ENCODE peak calls at places on chromosomes 3 and 15, in nine cellular contexts. X is Panc1; T is stimulated activated CD4-positive, alpha-beta T cell treated with anti-CD3 and anti-CD28 coated beads, Interleukin-2, amount 100 ng/mL, for 48 hours; L is GDM1; U is left cardiac atrium; A is mesenteric fat pad; M is natural killer cell; Q is islet precursor cell; E is AG04450. J is an unnamed sample.

GRCh38 chr3:149977391-149977790 is 6.7 kb upstream of the PFN2 start:
- DNase-seq in X (no peak), T (no peak), L (no peak), U (no peak), A (no peak), M (no peak), Q (no peak), E (no peak), J (no peak)

GRCh38 chr15:88003928-88004327 is 252.6 kb downstream of the NTRK3 start:
- DNase-seq in X (no peak), T (no peak), L (no peak), U (no peak), A (no peak), M (no peak), Q (no peak), E (no peak), J (no peak)

GRCh38 chr3:128804017-128804816 is 75.2 kb upstream of the ACAD9 start:
- DNase-seq in X (no peak), T (peak), L (peak), U (no peak), A (no peak), M (peak), Q (no peak), E (no peak), J (no peak)

GRCh38 chr3:89434621-89435380 is 327.4 kb downstream of the EPHA3 start:
- DNase-seq in X (no peak), T (no peak), L (no peak), U (no peak), A (no peak), M (no peak), Q (no peak), E (no peak), J (no peak)

GRCh38 chr3:109023656-109024254 is 70.1 kb upstream of the GUCA1C start:
- DNase-seq in X (no peak), T (peak), L (no peak), U (peak), A (no peak), M (no peak), Q (no peak), E (peak), J (no peak)

GRCh38 chr3:108302570-108302969 is 6.2 kb downstream of the HHLA2 start:
- DNase-seq in X (no peak), T (no peak), L (no peak), U (no peak), A (no peak), M (no peak), Q (no peak), E (no peak), J (no peak)

GRCh38 chr3:157274644-157275137 is 114.7 kb upstream of the CCNL1 start:
- DNase-seq in X (no peak), T (no peak), L (no peak), U (no peak), A (no peak), M (no peak), Q (no peak), E (no peak), J (no peak)

GRCh38 chr3:161890147-161890625 is 393.6 kb downstream of the OTOL1 start:
- DNase-seq in X (no peak), T (no peak), L (no peak), U (no peak), A (no peak), M (no peak), Q (peak), E (peak), J (no peak)

GRCh38 chr3:195900426-195901355 is 7.7 kb downstream of the TNK2 start:
- DNase-seq in X (no peak), T (peak), L (peak), U (peak), A (no peak), M (peak), Q (peak), E (no peak), J (peak)

GRCh38 chr15:97678677-97679076 is 281.8 kb upstream of the ARRDC4 start:
- DNase-seq in X (no peak), T (no peak), L (no peak), U (no peak), A (no peak), M (no peak), Q (no peak), E (no peak), J (no peak)

GRCh38 chr15:28890711-28891495 is 5.1 kb downstream of the APBA2 start:
- DNase-seq in X (no peak), T (peak), L (no peak), U (no peak), A (no peak), M (no peak), Q (no peak), E (no peak), J (no peak)

J was measured in sigmoid colon.